ENCODE peak calls at places on chromosomes 4 and X, in seven cellular contexts. One of them, this sample, is unnamed.

GRCh38 chr4:140755811-140756291 is 334 bp downstream of the TBC1D9 start:
- DNase-seq in GM03348: peak
- DNase-seq in GM13977: peak
- DNase-seq in Right ventricle myocardium superior: peak
- DNase-seq in NCI-H82: peak
- DNase-seq in CD4-positive, alpha-beta T cell: no peak
- DNase-seq in epithelial cell of esophagus: peak
- DNase-seq in this sample: peak

GRCh38 chr4:116357758-116358157 is 727.6 kb downstream of the TRAM1L1 start:
- DNase-seq in GM03348: no peak
- DNase-seq in NCI-H82: peak
- DNase-seq in GM13977: no peak
- DNase-seq in epithelial cell of esophagus: peak
- DNase-seq in Right ventricle myocardium superior: no peak
- DNase-seq in CD4-positive, alpha-beta T cell: no peak
- DNase-seq in this sample: peak

GRCh38 chr4:87840149-87840548 is 7.4 kb downstream of the MEPE start:
- DNase-seq in CD4-positive, alpha-beta T cell: no peak
- DNase-seq in NCI-H82: no peak
- DNase-seq in Right ventricle myocardium superior: no peak
- DNase-seq in epithelial cell of esophagus: no peak
- DNase-seq in GM13977: no peak
- DNase-seq in GM03348: no peak
- DNase-seq in this sample: peak

GRCh38 chr4:46329118-46329976 is 60.6 kb downstream of the GABRA2 start:
- DNase-seq in epithelial cell of esophagus: peak
- DNase-seq in GM13977: peak
- DNase-seq in NCI-H82: peak
- DNase-seq in CD4-positive, alpha-beta T cell: no peak
- DNase-seq in Right ventricle myocardium superior: no peak
- DNase-seq in GM03348: no peak
- DNase-seq in this sample: no peak

GRCh38 chr4:98226396-98226795 is 34.8 kb upstream of the RAP1GDS1 start:
- DNase-seq in epithelial cell of esophagus: no peak
- DNase-seq in GM03348: no peak
- DNase-seq in NCI-H82: no peak
- DNase-seq in CD4-positive, alpha-beta T cell: no peak
- DNase-seq in GM13977: no peak
- DNase-seq in Right ventricle myocardium superior: no peak
- DNase-seq in this sample: no peak

GRCh38 chr4:6338175-6338950 is 68.7 kb downstream of the WFS1 start:
- DNase-seq in Right ventricle myocardium superior: peak
- DNase-seq in NCI-H82: no peak
- DNase-seq in GM13977: no peak
- DNase-seq in CD4-positive, alpha-beta T cell: no peak
- DNase-seq in GM03348: no peak
- DNase-seq in epithelial cell of esophagus: no peak
- DNase-seq in this sample: no peak

GRCh38 chrX:85622635-85623034 is 243.2 kb upstream of the POF1B start:
- DNase-seq in GM13977: no peak
- DNase-seq in GM03348: no peak
- DNase-seq in epithelial cell of esophagus: no peak
- DNase-seq in NCI-H82: no peak
- DNase-seq in CD4-positive, alpha-beta T cell: no peak
- DNase-seq in Right ventricle myocardium superior: no peak
- DNase-seq in this sample: no peak

GRCh38 chr4:6582889-6583504 is 8.0 kb downstream of the MAN2B2 start:
- DNase-seq in NCI-H82: peak
- DNase-seq in Right ventricle myocardium superior: no peak
- DNase-seq in GM13977: no peak
- DNase-seq in epithelial cell of esophagus: peak
- DNase-seq in CD4-positive, alpha-beta T cell: no peak
- DNase-seq in GM03348: no peak
- DNase-seq in this sample: peak

GRCh38 chrX:31217111-31217510 is 145.3 kb upstream of the FTHL17 start:
- DNase-seq in CD4-positive, alpha-beta T cell: no peak
- DNase-seq in GM03348: no peak
- DNase-seq in Right ventricle myocardium superior: no peak
- DNase-seq in epithelial cell of esophagus: no peak
- DNase-seq in GM13977: no peak
- DNase-seq in NCI-H82: no peak
- DNase-seq in this sample: no peak

GRCh38 chr4:88007304-88008132 is at the start of gene PKD2:
- DNase-seq in CD4-positive, alpha-beta T cell: peak
- DNase-seq in NCI-H82: peak
- DNase-seq in GM13977: peak
- DNase-seq in epithelial cell of esophagus: peak
- DNase-seq in Right ventricle myocardium superior: peak
- DNase-seq in GM03348: peak
- DNase-seq in this sample: peak

GRCh38 chrX:10163031-10163430 is 6.3 kb downstream of the CLCN4 start:
- DNase-seq in CD4-positive, alpha-beta T cell: no peak
- DNase-seq in Right ventricle myocardium superior: no peak
- DNase-seq in NCI-H82: no peak
- DNase-seq in epithelial cell of esophagus: no peak
- DNase-seq in GM03348: no peak
- DNase-seq in GM13977: no peak
- DNase-seq in this sample: no peak

GRCh38 chr4:25874641-25875040 is 11.9 kb upstream of the SEL1L3 start:
- DNase-seq in GM13977: no peak
- DNase-seq in NCI-H82: peak
- DNase-seq in GM03348: no peak
- DNase-seq in Right ventricle myocardium superior: no peak
- DNase-seq in CD4-positive, alpha-beta T cell: no peak
- DNase-seq in epithelial cell of esophagus: no peak
- DNase-seq in this sample: no peak

GRCh38 chr4:184882276-184882675 is 56.5 kb upstream of the ACSL1 start:
- DNase-seq in GM03348: no peak
- DNase-seq in CD4-positive, alpha-beta T cell: no peak
- DNase-seq in Right ventricle myocardium superior: no peak
- DNase-seq in epithelial cell of esophagus: no peak
- DNase-seq in NCI-H82: no peak
- DNase-seq in GM13977: no peak
- DNase-seq in this sample: no peak